ENCODE peak calls at places on chromosomes 12 and 14, in eight cellular contexts. E is PC-3, M is heart left ventricle, G is upper lobe of right lung, Q is bronchial epithelial cell, H is GM12865, C is LNCaP clone FGC, B is dorsolateral prefrontal cortex. N is an unnamed sample.

GRCh38 chr12:116456683-116457082 is 102.5 kb upstream of the MAP1LC3B2 start:
- DNase-seq in E (peak), M (no peak), G (no peak), Q (no peak), H (no peak), C (no peak), B (no peak), N (no peak)

GRCh38 chr12:57008113-57008687 is 1.9 kb upstream of the ZBTB39 start:
- DNase-seq in E (peak), M (no peak), G (no peak), Q (peak), H (peak), C (peak), B (no peak), N (no peak)

GRCh38 chr14:91416744-91417133 is 881 bp downstream of the CCDC88C start:
- DNase-seq in E (peak), M (peak), G (peak), Q (no peak), H (peak), C (no peak), B (no peak), N (no peak)

GRCh38 chr14:51395361-51395849 is 155.4 kb downstream of the TMX1 start:
- DNase-seq in E (peak), M (peak), G (no peak), Q (peak), H (no peak), C (no peak), B (peak), N (no peak)

GRCh38 chr14:41362134-41362533 is 244.5 kb upstream of the LRFN5 start:
- DNase-seq in E (peak), M (no peak), G (no peak), Q (peak), H (no peak), C (no peak), B (no peak), N (no peak)

GRCh38 chr12:123027726-123028445 is 47.4 kb downstream of the ARL6IP4 start:
- DNase-seq in E (no peak), M (no peak), G (peak), Q (no peak), H (no peak), C (no peak), B (no peak), N (no peak)

GRCh38 chr14:26323781-26324363 is 274.0 kb downstream of the NOVA1 start:
- DNase-seq in E (no peak), M (no peak), G (no peak), Q (no peak), H (no peak), C (no peak), B (no peak), N (no peak)

GRCh38 chr14:105591052-105591451 is 64.7 kb downstream of the TMEM121 start:
- DNase-seq in E (no peak), M (no peak), G (no peak), Q (no peak), H (no peak), C (no peak), B (no peak), N (no peak)

GRCh38 chr14:51424569-51425251 is 184.7 kb downstream of the TMX1 start:
- DNase-seq in E (no peak), M (peak), G (no peak), Q (no peak), H (no peak), C (no peak), B (no peak), N (no peak)

GRCh38 chr14:24390696-24391468 is 7.9 kb upstream of the NYNRIN start:
- DNase-seq in E (no peak), M (no peak), G (no peak), Q (no peak), H (no peak), C (no peak), B (no peak), N (no peak)

GRCh38 chr14:50928002-50928635 is 16.2 kb downstream of the PYGL start:
- DNase-seq in E (no peak), M (no peak), G (no peak), Q (no peak), H (peak), C (no peak), B (no peak), N (no peak)

GRCh38 chr12:104784592-104784991 is 173.5 kb downstream of the SLC41A2 start:
- DNase-seq in E (no peak), M (no peak), G (no peak), Q (no peak), H (no peak), C (no peak), B (no peak), N (no peak)

GRCh38 chr12:26118356-26118755 is 6.5 kb downstream of the BHLHE41 start:
- DNase-seq in E (no peak), M (no peak), G (no peak), Q (no peak), H (no peak), C (no peak), B (no peak), N (no peak)

GRCh38 chr12:47270782-47271664 is 191.3 kb upstream of the AMIGO2 start:
- DNase-seq in E (peak), M (no peak), G (no peak), Q (peak), H (no peak), C (no peak), B (no peak), N (no peak)

GRCh38 chr12:11092128-11092527 is at the start of gene TAS2R43:
- DNase-seq in E (no peak), M (no peak), G (no peak), Q (no peak), H (no peak), C (no peak), B (no peak), N (no peak)

GRCh38 chr12:108307006-108307405 is 32.1 kb downstream of the CMKLR1 start:
- DNase-seq in E (no peak), M (no peak), G (no peak), Q (no peak), H (peak), C (no peak), B (no peak), N (no peak)

GRCh38 chr12:123559468-123559867 is 24.9 kb upstream of the TMED2 start:
- DNase-seq in E (no peak), M (no peak), G (no peak), Q (no peak), H (no peak), C (no peak), B (no peak), N (no peak)

GRCh38 chr14:37034410-37035285 is 137.8 kb downstream of the SLC25A21 start:
- DNase-seq in E (no peak), M (no peak), G (no peak), Q (no peak), H (peak), C (no peak), B (no peak), N (peak)

GRCh38 chr12:18923721-18924120 is 185.8 kb downstream of the CAPZA3 start:
- DNase-seq in E (no peak), M (no peak), G (no peak), Q (no peak), H (no peak), C (no peak), B (no peak), N (no peak)

GRCh38 chr14:32933943-32934890 is 4.5 kb upstream of the NPAS3 start:
- DNase-seq in E (peak), M (peak), G (no peak), Q (no peak), H (no peak), C (no peak), B (peak), N (no peak)

GRCh38 chr12:76471579-76471978 is 88.0 kb downstream of the OSBPL8 start:
- DNase-seq in E (no peak), M (no peak), G (no peak), Q (peak), H (no peak), C (no peak), B (no peak), N (no peak)

GRCh38 chr14:22047105-22047504 is 373.5 kb upstream of the OR4E1 start:
- DNase-seq in E (peak), M (no peak), G (no peak), Q (peak), H (peak), C (no peak), B (no peak), N (no peak)

GRCh38 chr12:59689776-59690175 is 93.9 kb downstream of the SLC16A7 start:
- DNase-seq in E (peak), M (no peak), G (no peak), Q (no peak), H (no peak), C (no peak), B (no peak), N (no peak)

GRCh38 chr12:92096346-92097136 is 49.1 kb downstream of the BTG1 start:
- DNase-seq in E (peak), M (no peak), G (no peak), Q (no peak), H (peak), C (no peak), B (no peak), N (no peak)

GRCh38 chr12:11576104-11576503 is 73.4 kb upstream of the ETV6 start:
- DNase-seq in E (peak), M (no peak), G (no peak), Q (peak), H (peak), C (no peak), B (no peak), N (no peak)

GRCh38 chr14:96730386-96730785 is 66.8 kb upstream of the VRK1 start:
- DNase-seq in E (no peak), M (no peak), G (no peak), Q (no peak), H (no peak), C (no peak), B (no peak), N (no peak)

GRCh38 chr14:88477513-88478250 is 77.1 kb downstream of the PTPN21 start:
- DNase-seq in E (no peak), M (peak), G (no peak), Q (no peak), H (no peak), C (no peak), B (no peak), N (no peak)

GRCh38 chr14:52279405-52279804 is 11.9 kb downstream of the PTGDR start:
- DNase-seq in E (peak), M (no peak), G (no peak), Q (peak), H (no peak), C (no peak), B (no peak), N (no peak)

GRCh38 chr14:95564060-95564459 is 29.2 kb downstream of the GLRX5 start:
- DNase-seq in E (no peak), M (no peak), G (peak), Q (no peak), H (no peak), C (no peak), B (no peak), N (no peak)

GRCh38 chr12:71945121-71945520 is 6.5 kb downstream of the TPH2 start:
- DNase-seq in E (no peak), M (no peak), G (no peak), Q (no peak), H (no peak), C (no peak), B (no peak), N (no peak)

GRCh38 chr12:48183091-48183875 is at the start of gene CCDC184:
- DNase-seq in E (peak), M (peak), G (peak), Q (peak), H (peak), C (no peak), B (peak), N (no peak)

GRCh38 chr12:3630621-3631271 is 122.2 kb downstream of the CRACR2A start:
- DNase-seq in E (no peak), M (no peak), G (no peak), Q (no peak), H (no peak), C (no peak), B (no peak), N (no peak)

GRCh38 chr14:78704965-78705364 is 534.8 kb downstream of the NRXN3 start:
- DNase-seq in E (no peak), M (no peak), G (no peak), Q (no peak), H (no peak), C (no peak), B (no peak), N (no peak)

GRCh38 chr14:78701246-78701645 is 531.1 kb downstream of the NRXN3 start:
- DNase-seq in E (no peak), M (no peak), G (no peak), Q (peak), H (no peak), C (no peak), B (no peak), N (no peak)

GRCh38 chr14:78698991-78699390 is 528.8 kb downstream of the NRXN3 start:
- DNase-seq in E (no peak), M (no peak), G (no peak), Q (no peak), H (no peak), C (no peak), B (no peak), N (no peak)

GRCh38 chr14:78697341-78697740 is 527.2 kb downstream of the NRXN3 start:
- DNase-seq in E (peak), M (no peak), G (no peak), Q (peak), H (peak), C (peak), B (no peak), N (peak)

GRCh38 chr14:78700236-78700635 is 530.1 kb downstream of the NRXN3 start:
- DNase-seq in E (peak), M (no peak), G (no peak), Q (no peak), H (no peak), C (no peak), B (no peak), N (no peak)
- TF ChIP-seq CTCF in E (no peak), M (no peak), G (no peak), Q (peak), H (no peak), C (peak), B (no peak), N (peak)

GRCh38 chr12:125164541-125164940 is 99.3 kb downstream of the AACS start:
- DNase-seq in E (no peak), M (no peak), G (no peak), Q (no peak), H (no peak), C (no peak), B (no peak), N (no peak)

GRCh38 chr12:125169451-125169850 is 104.2 kb downstream of the AACS start:
- DNase-seq in E (no peak), M (no peak), G (no peak), Q (no peak), H (no peak), C (no peak), B (no peak), N (no peak)

GRCh38 chr12:125163148-125163547 is 97.9 kb downstream of the AACS start:
- DNase-seq in E (no peak), M (no peak), G (no peak), Q (no peak), H (no peak), C (no peak), B (no peak), N (no peak)

GRCh38 chr12:125167658-125168057 is 102.4 kb downstream of the AACS start:
- DNase-seq in E (no peak), M (no peak), G (no peak), Q (no peak), H (no peak), C (no peak), B (no peak), N (no peak)

GRCh38 chr12:125166046-125166445 is 100.8 kb downstream of the AACS start:
- DNase-seq in E (peak), M (no peak), G (no peak), Q (peak), H (no peak), C (no peak), B (no peak), N (no peak)
- H3K4me3 ChIP-seq in E (no peak), M (no peak), G (no peak), Q (no peak), H (no peak), C (no peak), B (no peak), N (no peak)

DNA sequence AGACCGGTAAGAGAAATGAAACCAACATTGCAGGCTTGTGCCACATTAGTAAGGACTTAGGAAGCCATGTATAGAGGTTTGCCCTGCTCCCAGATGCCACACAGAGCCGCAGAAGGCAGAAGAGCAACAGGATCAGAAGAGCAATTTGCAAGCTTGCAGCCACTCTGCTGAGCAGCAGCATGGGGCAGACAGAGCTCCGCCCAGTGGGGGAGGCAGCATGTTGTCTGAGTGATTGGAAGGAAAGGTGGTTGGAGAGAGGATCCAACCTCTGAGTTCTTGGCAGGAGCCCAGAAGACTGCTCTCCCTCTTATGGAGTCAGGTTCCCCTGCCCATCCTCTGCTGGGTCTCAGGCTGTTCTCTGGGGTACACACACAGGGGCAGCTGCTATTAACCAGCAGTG is 2.3 kb upstream of the KRT6A start:
- DNase-seq in E (peak), M (no peak), G (no peak), Q (peak), H (no peak), C (no peak), B (no peak), N (no peak)
- TF ChIP-seq CTCF in E (no peak), M (no peak), G (no peak), Q (peak), H (no peak), C (no peak), B (no peak), N (no peak)

GRCh38 chr12:52950553-52950952 is 1.6 kb downstream of the KRT18 start:
- DNase-seq in E (no peak), M (no peak), G (no peak), Q (no peak), H (no peak), C (no peak), B (no peak), N (no peak)
- H3K4me3 ChIP-seq in E (peak), M (no peak), G (peak), Q (peak), H (no peak), C (peak), B (no peak), N (no peak)

GRCh38 chr14:102541771-102542170 is 32.2 kb upstream of the ANKRD9 start:
- DNase-seq in E (no peak), M (no peak), G (no peak), Q (no peak), H (no peak), C (no peak), B (no peak), N (no peak)

GRCh38 chr14:102538598-102539543 is 29.3 kb upstream of the ANKRD9 start:
- DNase-seq in E (no peak), M (no peak), G (no peak), Q (no peak), H (no peak), C (no peak), B (no peak), N (no peak)

GRCh38 chr14:102540310-102541028 is 30.9 kb upstream of the ANKRD9 start:
- DNase-seq in E (no peak), M (no peak), G (no peak), Q (no peak), H (no peak), C (no peak), B (no peak), N (no peak)

GRCh38 chr14:102537981-102538597 is 28.5 kb upstream of the ANKRD9 start:
- DNase-seq in E (no peak), M (no peak), G (no peak), Q (no peak), H (no peak), C (no peak), B (no peak), N (no peak)

DNA sequence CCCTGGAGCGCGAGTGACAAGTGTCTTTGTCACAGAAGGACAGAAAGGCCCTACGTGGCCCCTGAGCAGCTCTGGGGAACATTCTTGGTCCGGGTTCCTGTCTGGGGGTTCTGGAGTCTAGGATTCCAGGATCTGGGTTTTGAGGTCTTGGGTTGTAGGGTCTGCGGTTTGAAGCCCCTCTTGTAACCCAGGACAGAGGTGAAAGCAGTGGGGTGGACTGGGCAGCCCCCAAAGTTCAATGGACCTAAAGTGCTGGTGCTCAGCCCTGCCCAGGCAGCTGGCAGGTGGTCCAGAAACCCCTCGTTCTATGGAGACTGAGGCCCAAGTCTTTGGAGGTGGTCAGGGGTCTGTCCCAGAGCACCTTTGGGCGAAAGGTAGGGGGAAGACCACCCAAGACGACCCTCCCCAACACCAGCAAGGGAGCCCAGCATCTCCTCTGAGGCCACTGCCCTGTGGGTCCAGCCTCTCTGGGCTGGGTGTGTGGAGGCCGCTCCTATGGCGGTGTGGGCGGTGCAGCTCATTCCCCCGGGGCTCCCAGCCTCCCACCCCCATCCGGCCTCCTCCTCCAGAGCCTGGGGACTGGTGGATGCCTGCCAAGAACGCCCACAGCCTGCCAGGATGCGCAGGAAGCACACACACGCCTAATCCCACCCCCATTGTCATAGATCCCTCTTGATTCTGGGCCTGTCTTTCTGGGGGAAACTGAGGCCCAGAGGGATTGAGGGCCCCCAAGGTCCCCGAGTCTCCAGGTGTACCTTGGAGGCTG is 30.2 kb upstream of the ANKRD9 start:
- DNase-seq in E (no peak), M (peak), G (no peak), Q (peak), H (no peak), C (no peak), B (no peak), N (no peak)
- TF ChIP-seq CTCF in E (no peak), M (no peak), G (no peak), Q (no peak), H (no peak), C (no peak), B (no peak), N (no peak)